ENCODE peak calls at places on chromosomes 7 and 10, in ten cellular contexts. G is lung microvascular endothelial cell; I is T-helper 17 cell; N is T follicular helper cell; P is stimulated activated CD8-positive, alpha-beta memory T cell treated with anti-CD3 and anti-CD28 coated beads, Interleukin-2, amount 100 ng/mL, for 48 hours; C is M059J; Q is GM19239; A is HEK293T; W is keratinocyte; M is right cardiac atrium. Z is an unnamed sample.

GRCh38 chr10:20855398-20856038 is 41.6 kb downstream of the NEBL start:
- DNase-seq in G (peak), I (no peak), N (no peak), P (no peak), C (peak), Q (no peak), A (peak), W (no peak), M (no peak), Z (no peak)

GRCh38 chr7:149733554-149734513 is 39.6 kb downstream of the ZNF467 start:
- DNase-seq in G (no peak), I (no peak), N (no peak), P (no peak), C (no peak), Q (no peak), A (no peak), W (no peak), M (peak), Z (no peak)

GRCh38 chr7:148939128-148939747 is 55.1 kb upstream of the EZH2 start:
- DNase-seq in G (no peak), I (no peak), N (no peak), P (no peak), C (no peak), Q (no peak), A (no peak), W (no peak), M (no peak), Z (no peak)

GRCh38 chr10:6046458-6047325 is 15.5 kb downstream of the IL2RA start:
- DNase-seq in G (no peak), I (no peak), N (no peak), P (no peak), C (no peak), Q (no peak), A (no peak), W (no peak), M (no peak), Z (no peak)

GRCh38 chr10:102312683-102313082 is 67.4 kb downstream of the GBF1 start:
- DNase-seq in G (peak), I (no peak), N (no peak), P (no peak), C (peak), Q (no peak), A (no peak), W (no peak), M (no peak), Z (no peak)

GRCh38 chr10:43117777-43118583 is 20.3 kb upstream of the CSGALNACT2 start:
- DNase-seq in G (no peak), I (no peak), N (no peak), P (no peak), C (no peak), Q (no peak), A (no peak), W (no peak), M (peak), Z (no peak)

GRCh38 chr10:37552881-37553280 is 304.5 kb downstream of the ZNF248 start:
- DNase-seq in G (no peak), I (no peak), N (no peak), P (no peak), C (no peak), Q (no peak), A (no peak), W (no peak), M (no peak), Z (no peak)

GRCh38 chr7:45410893-45411292 is 163.3 kb upstream of the ADCY1 start:
- DNase-seq in G (no peak), I (no peak), N (no peak), P (no peak), C (no peak), Q (no peak), A (no peak), W (no peak), M (no peak), Z (no peak)

GRCh38 chr7:94330474-94331027 is 64.1 kb upstream of the COL1A2 start:
- DNase-seq in G (no peak), I (no peak), N (no peak), P (no peak), C (no peak), Q (no peak), A (no peak), W (no peak), M (no peak), Z (no peak)

GRCh38 chr10:118995739-118996138 is 33.8 kb upstream of the NANOS1 start:
- DNase-seq in G (no peak), I (no peak), N (no peak), P (no peak), C (no peak), Q (no peak), A (no peak), W (no peak), M (no peak), Z (no peak)

GRCh38 chr10:113073549-113074189 is 123.6 kb downstream of the TCF7L2 start:
- DNase-seq in G (peak), I (no peak), N (no peak), P (no peak), C (peak), Q (no peak), A (peak), W (peak), M (peak), Z (no peak)

GRCh38 chr7:2049111-2049781 is 183.5 kb downstream of the MAD1L1 start:
- DNase-seq in G (no peak), I (no peak), N (no peak), P (no peak), C (no peak), Q (no peak), A (no peak), W (no peak), M (peak), Z (no peak)

GRCh38 chr7:610141-610530 is 90.5 kb upstream of the PDGFA start:
- DNase-seq in G (no peak), I (no peak), N (no peak), P (no peak), C (no peak), Q (no peak), A (no peak), W (no peak), M (no peak), Z (no peak)

GRCh38 chr7:105189859-105190492 is 176.0 kb downstream of the KMT2E start:
- DNase-seq in G (no peak), I (no peak), N (no peak), P (no peak), C (no peak), Q (no peak), A (no peak), W (no peak), M (peak), Z (no peak)

GRCh38 chr7:964401-965231 is 10.1 kb upstream of the ADAP1 start:
- DNase-seq in G (no peak), I (no peak), N (no peak), P (no peak), C (peak), Q (no peak), A (peak), W (no peak), M (peak), Z (no peak)

GRCh38 chr7:8068892-8069686 is 100.5 kb downstream of the GLCCI1 start:
- DNase-seq in G (no peak), I (no peak), N (no peak), P (no peak), C (no peak), Q (no peak), A (no peak), W (no peak), M (peak), Z (no peak)

GRCh38 chr10:62395892-62396291 is 21.7 kb downstream of the ZNF365 start:
- DNase-seq in G (no peak), I (no peak), N (no peak), P (no peak), C (no peak), Q (no peak), A (no peak), W (no peak), M (no peak), Z (no peak)

GRCh38 chr10:120457431-120458172 is 575 bp downstream of the PLPP4 start:
- DNase-seq in G (no peak), I (no peak), N (no peak), P (no peak), C (no peak), Q (no peak), A (no peak), W (no peak), M (peak), Z (no peak)

GRCh38 chr10:127935115-127935561 is 28.2 kb downstream of the PTPRE start:
- DNase-seq in G (no peak), I (no peak), N (no peak), P (no peak), C (peak), Q (no peak), A (no peak), W (no peak), M (no peak), Z (no peak)

GRCh38 chr7:121937224-121937623 is 64.3 kb downstream of the PTPRZ1 start:
- DNase-seq in G (no peak), I (no peak), N (no peak), P (no peak), C (no peak), Q (no peak), A (no peak), W (no peak), M (no peak), Z (no peak)

Z was measured in effector memory CD4-positive, alpha-beta T cell.